ENCODE peak calls at places on chromosome 12, in eight cellular contexts. One of them, this sample, is unnamed.

GRCh38 chr12:30484658-30485057 is 211.0 kb downstream of the IPO8 start:
- DNase-seq in GM12878: no peak
- DNase-seq in A549: no peak
- DNase-seq in GM23338: no peak
- DNase-seq in HL-60: no peak
- DNase-seq in HCT116: no peak
- DNase-seq in HepG2: no peak
- DNase-seq in K562: no peak
- DNase-seq in this sample: no peak

GRCh38 chr12:1093166-1093751 is 102.2 kb downstream of the ERC1 start:
- DNase-seq in GM12878: no peak
- DNase-seq in A549: peak
- DNase-seq in GM23338: peak
- DNase-seq in HL-60: no peak
- DNase-seq in HCT116: peak
- DNase-seq in HepG2: peak
- DNase-seq in K562: peak
- DNase-seq in this sample: no peak

GRCh38 chr12:124695861-124696260 is 128.4 kb upstream of the NCOR2 start:
- DNase-seq in GM12878: no peak
- DNase-seq in A549: no peak
- DNase-seq in GM23338: no peak
- DNase-seq in HL-60: no peak
- DNase-seq in HCT116: no peak
- DNase-seq in HepG2: no peak
- DNase-seq in K562: no peak
- DNase-seq in this sample: no peak

GRCh38 chr12:27841392-27841882 is 61.4 kb upstream of the MANSC4 start:
- DNase-seq in GM12878: no peak
- DNase-seq in A549: peak
- DNase-seq in GM23338: no peak
- DNase-seq in HL-60: no peak
- DNase-seq in HCT116: peak
- DNase-seq in HepG2: no peak
- DNase-seq in K562: no peak
- DNase-seq in this sample: no peak

GRCh38 chr12:176321-177181 is 37.4 kb downstream of the SLC6A12 start:
- DNase-seq in GM12878: no peak
- DNase-seq in A549: peak
- DNase-seq in GM23338: no peak
- DNase-seq in HL-60: no peak
- DNase-seq in HCT116: no peak
- DNase-seq in HepG2: peak
- DNase-seq in K562: peak
- DNase-seq in this sample: no peak

GRCh38 chr12:27516625-27517024 is 7.4 kb upstream of the PPFIBP1 start:
- DNase-seq in GM12878: no peak
- DNase-seq in A549: no peak
- DNase-seq in GM23338: no peak
- DNase-seq in HL-60: no peak
- DNase-seq in HCT116: no peak
- DNase-seq in HepG2: no peak
- DNase-seq in K562: no peak
- DNase-seq in this sample: no peak

GRCh38 chr12:3035815-3036702 is 41.1 kb upstream of the TSPAN9 start:
- DNase-seq in GM12878: no peak
- DNase-seq in A549: no peak
- DNase-seq in GM23338: peak
- DNase-seq in HL-60: no peak
- DNase-seq in HCT116: no peak
- DNase-seq in HepG2: no peak
- DNase-seq in K562: peak
- DNase-seq in this sample: no peak

GRCh38 chr12:114976361-114976760 is 292.4 kb upstream of the TBX3 start:
- DNase-seq in GM12878: no peak
- DNase-seq in A549: no peak
- DNase-seq in GM23338: no peak
- DNase-seq in HL-60: no peak
- DNase-seq in HCT116: no peak
- DNase-seq in HepG2: no peak
- DNase-seq in K562: no peak
- DNase-seq in this sample: no peak

GRCh38 chr12:100163416-100164152 is 20.9 kb upstream of the BLTP3B start:
- DNase-seq in GM12878: no peak
- DNase-seq in A549: peak
- DNase-seq in GM23338: peak
- DNase-seq in HL-60: peak
- DNase-seq in HCT116: peak
- DNase-seq in HepG2: no peak
- DNase-seq in K562: peak
- DNase-seq in this sample: no peak

GRCh38 chr12:55789893-55790292 is 27.6 kb downstream of the SARNP start:
- DNase-seq in GM12878: no peak
- DNase-seq in A549: no peak
- DNase-seq in GM23338: no peak
- DNase-seq in HL-60: no peak
- DNase-seq in HCT116: no peak
- DNase-seq in HepG2: no peak
- DNase-seq in K562: no peak
- DNase-seq in this sample: no peak

GRCh38 chr12:100512692-100513091 is 39.0 kb downstream of the NR1H4 start:
- DNase-seq in GM12878: no peak
- DNase-seq in A549: no peak
- DNase-seq in GM23338: no peak
- DNase-seq in HL-60: no peak
- DNase-seq in HCT116: no peak
- DNase-seq in HepG2: peak
- DNase-seq in K562: no peak
- DNase-seq in this sample: no peak

GRCh38 chr12:104676636-104677035 is 219.9 kb downstream of the CHST11 start:
- DNase-seq in GM12878: no peak
- DNase-seq in A549: no peak
- DNase-seq in GM23338: no peak
- DNase-seq in HL-60: no peak
- DNase-seq in HCT116: no peak
- DNase-seq in HepG2: no peak
- DNase-seq in K562: no peak
- DNase-seq in this sample: no peak

GRCh38 chr12:7042847-7043246 is 17.7 kb upstream of the C1S start:
- DNase-seq in GM12878: no peak
- DNase-seq in A549: peak
- DNase-seq in GM23338: peak
- DNase-seq in HL-60: no peak
- DNase-seq in HCT116: peak
- DNase-seq in HepG2: peak
- DNase-seq in K562: peak
- DNase-seq in this sample: no peak

GRCh38 chr12:123713398-123714301 is 1.5 kb downstream of the ATP6V0A2 start:
- DNase-seq in GM12878: no peak
- DNase-seq in A549: no peak
- DNase-seq in GM23338: no peak
- DNase-seq in HL-60: no peak
- DNase-seq in HCT116: no peak
- DNase-seq in HepG2: peak
- DNase-seq in K562: peak
- DNase-seq in this sample: no peak

GRCh38 chr12:28350502-28350901 is 160.2 kb downstream of the CCDC91 start:
- DNase-seq in GM12878: no peak
- DNase-seq in A549: no peak
- DNase-seq in GM23338: no peak
- DNase-seq in HL-60: no peak
- DNase-seq in HCT116: no peak
- DNase-seq in HepG2: no peak
- DNase-seq in K562: no peak
- DNase-seq in this sample: no peak

GRCh38 chr12:109717390-109718357 is 4.0 kb downstream of the FAM222A start:
- DNase-seq in GM12878: no peak
- DNase-seq in A549: no peak
- DNase-seq in GM23338: no peak
- DNase-seq in HL-60: no peak
- DNase-seq in HCT116: no peak
- DNase-seq in HepG2: peak
- DNase-seq in K562: no peak
- DNase-seq in this sample: no peak

GRCh38 chr12:109720152-109720855 is 6.7 kb downstream of the FAM222A start:
- DNase-seq in GM12878: no peak
- DNase-seq in A549: no peak
- DNase-seq in GM23338: no peak
- DNase-seq in HL-60: no peak
- DNase-seq in HCT116: no peak
- DNase-seq in HepG2: no peak
- DNase-seq in K562: no peak
- DNase-seq in this sample: no peak

GRCh38 chr12:109719123-109720022 is 5.7 kb downstream of the FAM222A start:
- DNase-seq in GM12878: no peak
- DNase-seq in A549: peak
- DNase-seq in GM23338: peak
- DNase-seq in HL-60: no peak
- DNase-seq in HCT116: no peak
- DNase-seq in HepG2: peak
- DNase-seq in K562: peak
- DNase-seq in this sample: no peak

GRCh38 chr12:109716512-109717389 is 3.1 kb downstream of the FAM222A start:
- DNase-seq in GM12878: no peak
- DNase-seq in A549: no peak
- DNase-seq in GM23338: no peak
- DNase-seq in HL-60: no peak
- DNase-seq in HCT116: no peak
- DNase-seq in HepG2: peak
- DNase-seq in K562: no peak
- DNase-seq in this sample: no peak

DNA sequence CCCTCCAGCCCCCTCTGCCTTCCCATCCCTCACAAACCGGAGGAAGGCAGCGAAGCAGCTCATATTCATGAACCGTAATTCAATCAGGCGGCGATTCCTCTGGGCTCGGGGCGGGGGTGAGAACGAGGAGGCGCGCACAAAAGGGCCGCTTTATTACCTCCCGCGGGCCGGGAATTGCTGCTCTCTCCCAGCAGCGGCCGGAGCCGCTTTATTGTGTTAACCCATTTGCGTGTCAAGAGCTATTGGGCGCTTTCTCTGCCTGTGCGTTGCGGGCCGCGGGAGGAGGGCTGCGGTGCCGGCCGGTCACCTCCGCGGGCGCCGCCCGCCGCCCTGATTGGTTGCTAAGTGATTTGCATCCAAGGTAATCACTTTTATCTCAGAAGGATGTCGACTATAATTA is 4.8 kb downstream of the FAM222A start:
- DNase-seq in GM12878: no peak
- DNase-seq in A549: no peak
- DNase-seq in GM23338: peak
- DNase-seq in HL-60: no peak
- DNase-seq in HCT116: no peak
- DNase-seq in HepG2: no peak
- DNase-seq in K562: no peak
- DNase-seq in this sample: no peak
- TF ChIP-seq REST in GM12878: no peak
- TF ChIP-seq REST in A549: no peak
- TF ChIP-seq REST in GM23338: no peak
- TF ChIP-seq REST in HL-60: no peak
- TF ChIP-seq REST in HCT116: no peak
- TF ChIP-seq REST in HepG2: no peak
- TF ChIP-seq REST in K562: no peak
- TF ChIP-seq REST in this sample: no peak

DNA sequence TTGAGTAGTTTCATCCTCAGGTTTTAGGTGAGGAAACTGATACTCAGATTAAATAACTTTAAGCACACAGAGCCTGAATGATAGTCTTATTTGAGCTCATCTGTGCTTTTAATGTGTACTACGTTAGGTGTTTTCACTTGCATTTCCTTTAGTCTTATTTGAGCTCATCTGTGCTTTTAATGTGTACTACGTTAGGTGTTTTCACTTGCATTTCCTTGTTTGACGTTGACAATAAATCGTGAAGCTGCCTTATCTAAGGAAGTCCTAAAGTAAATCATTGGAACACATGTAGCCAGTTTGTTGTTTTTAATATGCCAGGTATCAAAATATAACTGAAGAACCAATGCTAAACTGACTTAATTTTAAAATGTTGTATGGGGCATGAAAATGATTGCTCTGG is 2.0 kb downstream of the RAP1B start:
- DNase-seq in GM12878: no peak
- DNase-seq in A549: no peak
- DNase-seq in GM23338: no peak
- DNase-seq in HL-60: no peak
- DNase-seq in HCT116: no peak
- DNase-seq in HepG2: no peak
- DNase-seq in K562: no peak
- DNase-seq in this sample: no peak
- H3K4me3 ChIP-seq in GM12878: peak
- H3K4me3 ChIP-seq in A549: peak
- H3K4me3 ChIP-seq in GM23338: peak
- H3K4me3 ChIP-seq in HL-60: peak
- H3K4me3 ChIP-seq in HCT116: no peak
- H3K4me3 ChIP-seq in HepG2: peak
- H3K4me3 ChIP-seq in K562: peak
- H3K4me3 ChIP-seq in this sample: peak

DNA sequence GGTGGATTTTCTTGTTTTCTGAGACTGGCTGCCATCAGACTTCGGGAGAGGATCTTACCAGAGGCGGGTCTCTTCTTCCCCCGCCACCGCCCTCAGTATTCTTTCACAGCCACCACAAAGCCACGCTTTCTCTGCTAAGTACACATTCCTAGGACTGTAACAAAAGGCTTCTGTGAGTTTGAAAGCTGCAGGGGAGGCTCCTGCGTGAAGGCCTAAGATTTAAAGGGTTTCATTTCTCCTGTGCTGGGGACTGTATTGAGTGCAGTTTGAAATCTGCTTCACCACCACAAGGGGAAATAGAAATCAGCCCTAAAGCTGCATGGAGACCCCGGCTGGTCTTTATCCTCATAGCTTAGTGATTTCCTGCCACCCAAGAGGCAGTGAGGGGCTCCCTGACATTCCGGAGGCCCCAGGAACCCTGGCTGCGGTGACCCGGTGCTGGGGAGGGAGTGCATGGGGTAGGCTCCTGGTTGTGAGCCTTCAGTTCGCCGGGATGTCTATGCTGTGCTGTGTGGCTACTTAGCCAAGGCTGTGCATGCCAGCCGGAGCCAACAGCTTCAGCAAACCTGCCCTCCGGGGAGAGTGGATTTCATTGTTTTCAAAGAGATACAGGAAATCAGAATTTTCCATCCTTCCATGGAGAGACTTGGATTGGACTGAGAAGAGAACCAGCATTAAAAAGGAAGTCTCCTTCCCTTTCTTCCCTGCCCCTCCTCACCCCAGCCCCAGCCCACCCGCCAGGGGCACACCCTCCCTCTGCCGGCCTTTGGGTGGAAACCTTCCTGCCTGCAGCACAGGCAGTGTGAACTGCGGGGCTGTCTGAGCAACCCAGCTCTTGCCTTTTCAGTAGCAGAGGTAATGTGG is 163.3 kb downstream of the ETV6 start:
- DNase-seq in GM12878: no peak
- DNase-seq in A549: no peak
- DNase-seq in GM23338: peak
- DNase-seq in HL-60: no peak
- DNase-seq in HCT116: no peak
- DNase-seq in HepG2: peak
- DNase-seq in K562: no peak
- DNase-seq in this sample: no peak
- TF ChIP-seq REST in GM12878: no peak
- TF ChIP-seq REST in A549: no peak
- TF ChIP-seq REST in GM23338: no peak
- TF ChIP-seq REST in HL-60: no peak
- TF ChIP-seq REST in HCT116: no peak
- TF ChIP-seq REST in HepG2: no peak
- TF ChIP-seq REST in K562: no peak
- TF ChIP-seq REST in this sample: no peak

GRCh38 chr12:82449179-82449578 is 90.8 kb downstream of the METTL25 start:
- DNase-seq in GM12878: no peak
- DNase-seq in A549: no peak
- DNase-seq in GM23338: no peak
- DNase-seq in HL-60: no peak
- DNase-seq in HCT116: no peak
- DNase-seq in HepG2: no peak
- DNase-seq in K562: no peak
- DNase-seq in this sample: no peak
- H3K4me3 ChIP-seq in GM12878: no peak
- H3K4me3 ChIP-seq in A549: no peak
- H3K4me3 ChIP-seq in GM23338: no peak
- H3K4me3 ChIP-seq in HL-60: no peak
- H3K4me3 ChIP-seq in HCT116: no peak
- H3K4me3 ChIP-seq in HepG2: no peak
- H3K4me3 ChIP-seq in K562: no peak
- H3K4me3 ChIP-seq in this sample: no peak